ENCODE peak calls at places on chromosomes 6 and 20, in ten cellular contexts. One of them, this sample, is unnamed.

GRCh38 chr6:140670013-140670412 is 1295.6 kb upstream of the CITED2 start:
- DNase-seq in foreskin fibroblast: peak
- DNase-seq in stimulated activated CD8-positive, alpha-beta memory T cell treated with anti-CD3 and anti-CD28 coated beads, Interleukin-15, amount 100 ng/mL, for 1 hour: no peak
- DNase-seq in ascending aorta: no peak
- DNase-seq in HuH-7.5: no peak
- DNase-seq in activated T-cell treated with anti-CD3 and anti-CD28 coated beads for 4 hours: no peak
- DNase-seq in Calu3: no peak
- DNase-seq in GM23248: peak
- DNase-seq in psoas muscle: no peak
- DNase-seq in WERI-Rb-1: no peak
- DNase-seq in this sample: no peak

GRCh38 chr20:61560361-61560853 is 308.3 kb downstream of the CDH4 start:
- DNase-seq in foreskin fibroblast: peak
- DNase-seq in stimulated activated CD8-positive, alpha-beta memory T cell treated with anti-CD3 and anti-CD28 coated beads, Interleukin-15, amount 100 ng/mL, for 1 hour: no peak
- DNase-seq in ascending aorta: no peak
- DNase-seq in HuH-7.5: no peak
- DNase-seq in activated T-cell treated with anti-CD3 and anti-CD28 coated beads for 4 hours: no peak
- DNase-seq in Calu3: no peak
- DNase-seq in GM23248: peak
- DNase-seq in psoas muscle: no peak
- DNase-seq in WERI-Rb-1: peak
- DNase-seq in this sample: no peak

GRCh38 chr6:163200299-163201093 is 214.0 kb upstream of the QKI start:
- DNase-seq in foreskin fibroblast: no peak
- DNase-seq in stimulated activated CD8-positive, alpha-beta memory T cell treated with anti-CD3 and anti-CD28 coated beads, Interleukin-15, amount 100 ng/mL, for 1 hour: no peak
- DNase-seq in ascending aorta: no peak
- DNase-seq in HuH-7.5: no peak
- DNase-seq in activated T-cell treated with anti-CD3 and anti-CD28 coated beads for 4 hours: no peak
- DNase-seq in Calu3: no peak
- DNase-seq in GM23248: no peak
- DNase-seq in psoas muscle: no peak
- DNase-seq in WERI-Rb-1: no peak
- DNase-seq in this sample: no peak

GRCh38 chr20:54820392-54820791 is 345.0 kb downstream of the DOK5 start:
- DNase-seq in foreskin fibroblast: no peak
- DNase-seq in stimulated activated CD8-positive, alpha-beta memory T cell treated with anti-CD3 and anti-CD28 coated beads, Interleukin-15, amount 100 ng/mL, for 1 hour: no peak
- DNase-seq in ascending aorta: no peak
- DNase-seq in HuH-7.5: no peak
- DNase-seq in activated T-cell treated with anti-CD3 and anti-CD28 coated beads for 4 hours: no peak
- DNase-seq in Calu3: no peak
- DNase-seq in GM23248: no peak
- DNase-seq in psoas muscle: no peak
- DNase-seq in WERI-Rb-1: no peak
- DNase-seq in this sample: no peak

GRCh38 chr20:45097485-45098095 is 3.3 kb downstream of the KCNS1 start:
- DNase-seq in foreskin fibroblast: no peak
- DNase-seq in stimulated activated CD8-positive, alpha-beta memory T cell treated with anti-CD3 and anti-CD28 coated beads, Interleukin-15, amount 100 ng/mL, for 1 hour: no peak
- DNase-seq in ascending aorta: no peak
- DNase-seq in HuH-7.5: no peak
- DNase-seq in activated T-cell treated with anti-CD3 and anti-CD28 coated beads for 4 hours: no peak
- DNase-seq in Calu3: no peak
- DNase-seq in GM23248: peak
- DNase-seq in psoas muscle: no peak
- DNase-seq in WERI-Rb-1: no peak
- DNase-seq in this sample: no peak

GRCh38 chr6:163565140-163565539 is 150.6 kb downstream of the QKI start:
- DNase-seq in foreskin fibroblast: no peak
- DNase-seq in stimulated activated CD8-positive, alpha-beta memory T cell treated with anti-CD3 and anti-CD28 coated beads, Interleukin-15, amount 100 ng/mL, for 1 hour: no peak
- DNase-seq in ascending aorta: no peak
- DNase-seq in HuH-7.5: no peak
- DNase-seq in activated T-cell treated with anti-CD3 and anti-CD28 coated beads for 4 hours: no peak
- DNase-seq in Calu3: no peak
- DNase-seq in GM23248: peak
- DNase-seq in psoas muscle: no peak
- DNase-seq in WERI-Rb-1: peak
- DNase-seq in this sample: no peak

GRCh38 chr6:133764813-133765208 is 124.1 kb upstream of the TCF21 start:
- DNase-seq in foreskin fibroblast: no peak
- DNase-seq in stimulated activated CD8-positive, alpha-beta memory T cell treated with anti-CD3 and anti-CD28 coated beads, Interleukin-15, amount 100 ng/mL, for 1 hour: no peak
- DNase-seq in ascending aorta: no peak
- DNase-seq in HuH-7.5: no peak
- DNase-seq in activated T-cell treated with anti-CD3 and anti-CD28 coated beads for 4 hours: no peak
- DNase-seq in Calu3: no peak
- DNase-seq in GM23248: no peak
- DNase-seq in psoas muscle: no peak
- DNase-seq in WERI-Rb-1: no peak
- DNase-seq in this sample: no peak

GRCh38 chr20:34528921-34529297 is 12.7 kb downstream of the DYNLRB1 start:
- DNase-seq in foreskin fibroblast: no peak
- DNase-seq in stimulated activated CD8-positive, alpha-beta memory T cell treated with anti-CD3 and anti-CD28 coated beads, Interleukin-15, amount 100 ng/mL, for 1 hour: no peak
- DNase-seq in ascending aorta: peak
- DNase-seq in HuH-7.5: no peak
- DNase-seq in activated T-cell treated with anti-CD3 and anti-CD28 coated beads for 4 hours: no peak
- DNase-seq in Calu3: no peak
- DNase-seq in GM23248: peak
- DNase-seq in psoas muscle: no peak
- DNase-seq in WERI-Rb-1: no peak
- DNase-seq in this sample: no peak

GRCh38 chr6:28816909-28817807 is 106.6 kb downstream of the TRIM27 start:
- DNase-seq in foreskin fibroblast: peak
- DNase-seq in stimulated activated CD8-positive, alpha-beta memory T cell treated with anti-CD3 and anti-CD28 coated beads, Interleukin-15, amount 100 ng/mL, for 1 hour: no peak
- DNase-seq in ascending aorta: no peak
- DNase-seq in HuH-7.5: peak
- DNase-seq in activated T-cell treated with anti-CD3 and anti-CD28 coated beads for 4 hours: no peak
- DNase-seq in Calu3: peak
- DNase-seq in GM23248: peak
- DNase-seq in psoas muscle: no peak
- DNase-seq in WERI-Rb-1: peak
- DNase-seq in this sample: no peak